ENCODE peak calls at places on chromosomes 5 and 9, in four cellular contexts. R is PC-3, Q is spleen, L is fibroblast of lung. T is an unnamed sample.

GRCh38 chr9:101485873-101486692 is 47.6 kb upstream of the RNF20 start:
- DNase-seq in R (no peak), Q (no peak), L (peak; percentile 46), T (no peak)

GRCh38 chr5:150161242-150162141 is 5.1 kb upstream of the CDX1 start:
- DNase-seq in R (peak; percentile 97), Q (peak; percentile 92), L (peak; percentile 52), T (peak; percentile 68)

GRCh38 chr5:7789567-7789966 is 61.4 kb downstream of the CFAP90 start:
- DNase-seq in R (no peak), Q (no peak), L (no peak), T (no peak)

GRCh38 chr5:94746731-94747124 is 128.3 kb downstream of the SLF1 start:
- DNase-seq in R (no peak), Q (no peak), L (peak; percentile 59), T (no peak)

GRCh38 chr9:110828148-110828730 is 159.6 kb downstream of the MUSK start:
- DNase-seq in R (no peak), Q (no peak), L (peak; percentile 76), T (no peak)

GRCh38 chr5:16856531-16856930 is 79.6 kb downstream of the MYO10 start:
- DNase-seq in R (peak; percentile 100), Q (no peak), L (peak; percentile 64), T (no peak)

GRCh38 chr5:62152394-62153123 is 153.4 kb upstream of the KIF2A start:
- DNase-seq in R (peak; percentile 26), Q (no peak), L (no peak), T (no peak)

GRCh38 chr9:73269430-73270101 is 117.9 kb downstream of the ANXA1 start:
- DNase-seq in R (peak; percentile 38), Q (no peak), L (peak; percentile 39), T (no peak)

GRCh38 chr5:142012186-142012785 is 541 bp downstream of the GNPDA1 start:
- DNase-seq in R (peak; percentile 44), Q (peak; percentile 83), L (no peak), T (no peak)

GRCh38 chr5:159906957-159907356 is 9.3 kb upstream of the ADRA1B start:
- DNase-seq in R (peak; percentile 57), Q (no peak), L (peak; percentile 49), T (no peak)

GRCh38 chr5:176670449-176670848 is 23.2 kb downstream of the TSPAN17 start:
- DNase-seq in R (no peak), Q (no peak), L (no peak), T (no peak)

GRCh38 chr5:392431-392988 is 50.5 kb upstream of the EXOC3 start:
- DNase-seq in R (peak; percentile 48), Q (peak; percentile 74), L (peak; percentile 55), T (peak; percentile 67)

GRCh38 chr5:12837592-12837991 is 933.3 kb upstream of the CTNND2 start:
- DNase-seq in R (no peak), Q (no peak), L (no peak), T (no peak)

GRCh38 chr5:78889759-78890158 is 95.4 kb downstream of the ARSB start:
- DNase-seq in R (peak; percentile 56), Q (no peak), L (peak; percentile 73), T (no peak)

GRCh38 chr5:151094054-151094858 is 13.4 kb upstream of the TNIP1 start:
- DNase-seq in R (peak; percentile 63), Q (peak; percentile 88), L (peak; percentile 23), T (no peak)

GRCh38 chr5:168292783-168293696 is 1.6 kb downstream of the WWC1 start:
- DNase-seq in R (no peak), Q (no peak), L (no peak), T (no peak)

GRCh38 chr5:168291281-168291960 is at the start of gene WWC1:
- DNase-seq in R (peak; percentile 91), Q (peak; percentile 86), L (peak; percentile 40), T (no peak)

GRCh38 chr5:168290902-168291280 is 554 bp upstream of the WWC1 start:
- DNase-seq in R (no peak), Q (no peak), L (no peak), T (no peak)

GRCh38 chr5:168295574-168296201 is 4.2 kb downstream of the WWC1 start:
- DNase-seq in R (peak; percentile 80), Q (no peak), L (peak; percentile 78), T (no peak)

DNA sequence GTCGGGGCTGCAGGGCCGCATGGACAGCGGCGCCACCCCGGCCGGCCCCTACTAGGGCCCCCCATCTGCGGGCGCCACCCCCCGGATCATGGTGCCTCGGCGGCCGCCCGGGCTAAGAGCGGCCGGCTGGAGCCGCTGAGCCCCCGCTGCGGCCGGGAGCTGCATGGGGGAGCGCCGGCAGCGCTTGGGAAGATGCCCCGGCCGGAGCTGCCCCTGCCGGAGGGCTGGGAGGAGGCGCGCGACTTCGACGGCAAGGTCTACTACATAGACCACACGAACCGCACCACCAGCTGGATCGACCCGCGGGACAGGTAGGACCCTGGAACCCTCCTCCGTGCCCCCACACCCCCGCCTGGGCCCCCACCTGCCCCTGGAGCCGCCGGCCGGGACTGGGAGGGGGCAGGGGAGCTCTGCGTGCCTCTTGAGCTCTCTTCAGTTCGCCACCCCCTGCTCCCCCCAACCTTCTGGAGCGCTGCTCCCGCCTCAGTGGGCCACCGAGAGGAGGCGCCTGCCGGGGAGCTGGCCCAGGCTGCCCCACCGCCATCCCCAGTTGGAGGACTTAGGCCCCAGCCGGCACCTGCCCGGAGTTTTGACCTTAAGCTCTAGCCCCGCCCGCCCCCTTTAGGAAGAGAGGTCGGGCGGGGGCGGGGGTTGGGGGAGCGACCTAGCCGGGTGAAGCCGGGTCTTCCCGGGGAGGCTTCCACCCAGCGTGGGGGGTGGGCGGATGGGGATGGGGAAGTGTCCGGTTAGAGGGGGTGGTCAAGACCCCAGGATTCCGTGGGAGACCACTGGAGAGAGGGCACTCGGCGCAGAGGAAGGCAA is 727 bp downstream of the WWC1 start:
- DNase-seq in R (no peak), Q (peak; percentile 78), L (no peak), T (no peak)
- H3K4me3 ChIP-seq in R (peak overlapping the region; percentile 85), Q (peak overlapping the region; percentile 35), L (peak overlapping the region; percentile 55), T (no peak overlapping the region)

GRCh38 chr5:74415695-74416102 is 224.8 kb downstream of the ENC1 start:
- DNase-seq in R (no peak), Q (no peak), L (no peak), T (no peak)
- H3K27ac ChIP-seq in R (no peak overlapping the region), Q (no peak overlapping the region), L (no peak overlapping the region), T (no peak overlapping the region)

GRCh38 chr5:157859227-157859575 is 256 bp upstream of the CLINT1 start:
- DNase-seq in R (no peak), Q (no peak), L (no peak), T (no peak)
- H3K4me3 ChIP-seq in R (peak overlapping the region; percentile 93), Q (peak overlapping the region; percentile 87), L (peak overlapping the region; percentile 95), T (peak overlapping the region; percentile 96)

GRCh38 chr9:82670000-82670399 is 392.9 kb downstream of the RASEF start:
- DNase-seq in R (no peak), Q (no peak), L (no peak), T (no peak)
- H3K27ac ChIP-seq in R (no peak overlapping the region), Q (no peak overlapping the region), L (no peak overlapping the region), T (no peak overlapping the region)

DNA sequence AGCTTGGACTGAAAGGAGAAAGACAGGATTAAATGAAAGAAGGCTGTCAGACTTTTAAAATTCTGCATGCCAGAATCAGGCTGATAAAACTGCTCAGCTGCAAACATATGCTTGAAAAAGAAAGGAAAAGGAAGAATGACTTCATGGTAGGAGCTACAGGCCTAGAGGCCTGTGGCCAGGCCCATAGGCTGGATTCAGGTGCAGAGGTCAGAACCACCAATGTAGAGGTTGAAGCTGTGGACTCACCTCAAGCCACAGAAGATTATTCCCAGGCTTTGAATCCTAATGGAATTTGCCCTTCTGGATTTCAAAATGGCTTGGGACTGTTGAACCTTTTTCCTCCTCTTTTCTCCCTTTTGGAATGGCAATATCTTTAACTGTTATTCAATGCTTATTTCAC is 47.7 kb downstream of the TMEM38B start:
- DNase-seq in R (no peak), Q (no peak), L (no peak), T (no peak)
- H3K4me3 ChIP-seq in R (no peak overlapping the region), Q (no peak overlapping the region), L (no peak overlapping the region), T (no peak overlapping the region)

GRCh38 chr5:11385251-11385900 is 518.9 kb downstream of the CTNND2 start:
- DNase-seq in R (peak; percentile 46), Q (no peak), L (no peak), T (no peak)

GRCh38 chr5:11385901-11386293 is 518.3 kb downstream of the CTNND2 start:
- DNase-seq in R (no peak), Q (no peak), L (no peak), T (no peak)

GRCh38 chr5:11387382-11387781 is 516.9 kb downstream of the CTNND2 start:
- DNase-seq in R (no peak), Q (no peak), L (no peak), T (no peak)

GRCh38 chr5:11383506-11384095 is 520.6 kb downstream of the CTNND2 start:
- DNase-seq in R (no peak), Q (no peak), L (no peak), T (no peak)

DNA sequence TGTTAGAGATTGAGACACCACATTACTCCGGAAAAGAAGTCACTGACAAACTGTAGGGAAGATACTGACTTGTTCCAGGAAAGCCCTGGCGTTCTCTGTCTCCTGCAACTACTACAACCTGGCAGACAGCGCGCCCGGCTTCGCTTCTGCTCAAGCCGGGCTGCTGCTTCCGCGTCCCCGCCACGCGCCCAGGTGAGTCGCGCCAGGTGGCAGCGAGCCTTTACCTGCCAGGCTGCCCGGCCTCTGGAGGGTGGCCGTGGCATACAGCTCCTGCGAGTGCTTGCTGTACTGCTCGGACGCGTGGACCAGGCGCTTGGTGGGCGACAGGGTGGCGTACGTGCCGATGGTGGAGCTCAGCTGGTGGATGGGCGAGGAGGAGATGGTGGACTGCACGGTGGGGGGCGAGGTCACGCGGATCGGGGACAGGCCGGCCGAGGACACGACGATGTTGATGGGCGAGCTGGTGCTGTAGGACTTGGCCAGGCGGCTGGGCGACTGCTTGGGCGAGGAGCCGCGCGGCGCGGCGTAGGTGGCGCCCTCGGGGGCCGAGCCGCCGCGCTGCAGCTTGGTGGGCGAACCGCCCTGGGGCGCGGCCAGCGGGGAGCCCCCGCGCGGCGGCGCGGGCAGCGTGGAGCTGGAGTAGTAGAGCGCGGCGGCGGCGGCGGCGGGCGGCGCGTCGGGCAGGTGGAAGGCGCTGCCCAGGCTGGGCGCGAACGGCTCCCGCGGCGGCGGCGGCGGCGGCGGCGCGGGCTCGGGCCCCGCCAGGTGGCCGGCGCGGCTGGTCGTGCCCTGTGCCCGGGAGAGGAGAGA is 519.6 kb downstream of the CTNND2 start:
- DNase-seq in R (peak; percentile 46), Q (no peak), L (peak; percentile 27), T (no peak)
- H3K27ac ChIP-seq in R (no peak overlapping the region), Q (no peak overlapping the region), L (no peak overlapping the region), T (no peak overlapping the region)

DNA sequence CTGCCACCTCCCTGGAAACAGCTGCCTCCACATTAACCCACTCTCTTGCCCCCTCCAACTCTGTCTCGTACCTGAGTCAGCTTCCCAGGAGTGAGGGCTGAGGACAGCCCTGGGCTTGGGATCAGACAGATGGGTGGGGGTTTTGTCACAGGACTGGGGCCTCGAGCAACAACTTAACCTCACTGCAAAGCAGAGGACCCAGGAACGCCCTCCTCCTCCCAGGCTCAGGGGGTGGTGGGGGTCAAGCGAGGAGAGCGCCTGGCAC is 446 bp downstream of the SARDH start:
- DNase-seq in R (no peak), Q (no peak), L (no peak), T (no peak)
- H3K4me3 ChIP-seq in R (peak overlapping the region; percentile 55), Q (peak overlapping the region; percentile 25), L (no peak overlapping the region), T (no peak overlapping the region)